ENCODE peak calls at places on chromosomes 7 and 10, in nine cellular contexts. One of them, this sample, is unnamed.

GRCh38 chr10:60377955-60378354 is 11.7 kb downstream of the ANK3 start:
- DNase-seq in IMR-90: peak
- DNase-seq in tibial nerve: no peak
- DNase-seq in stomach: no peak
- DNase-seq in uterus: no peak
- DNase-seq in body of pancreas: no peak
- DNase-seq in A549: no peak
- DNase-seq in gastrocnemius medialis: no peak
- DNase-seq in right lobe of liver: no peak
- DNase-seq in this sample: no peak

GRCh38 chr10:50373821-50374501 is 122.6 kb upstream of the ASAH2 start:
- DNase-seq in A549: no peak
- DNase-seq in tibial nerve: no peak
- DNase-seq in gastrocnemius medialis: no peak
- DNase-seq in right lobe of liver: no peak
- DNase-seq in uterus: no peak
- DNase-seq in IMR-90: peak
- DNase-seq in stomach: no peak
- DNase-seq in body of pancreas: no peak
- DNase-seq in this sample: no peak

GRCh38 chr10:64731016-64731415 is 1209.8 kb downstream of the REEP3 start:
- DNase-seq in right lobe of liver: no peak
- DNase-seq in stomach: no peak
- DNase-seq in gastrocnemius medialis: no peak
- DNase-seq in A549: no peak
- DNase-seq in tibial nerve: no peak
- DNase-seq in body of pancreas: no peak
- DNase-seq in uterus: no peak
- DNase-seq in IMR-90: no peak
- DNase-seq in this sample: no peak

GRCh38 chr10:35746004-35746403 is 103.9 kb upstream of the FZD8 start:
- DNase-seq in body of pancreas: no peak
- DNase-seq in gastrocnemius medialis: no peak
- DNase-seq in IMR-90: no peak
- DNase-seq in uterus: no peak
- DNase-seq in tibial nerve: no peak
- DNase-seq in right lobe of liver: no peak
- DNase-seq in stomach: no peak
- DNase-seq in A549: no peak
- DNase-seq in this sample: no peak

GRCh38 chr7:24827589-24827988 is 70.3 kb upstream of the GSDME start:
- DNase-seq in IMR-90: peak
- DNase-seq in body of pancreas: no peak
- DNase-seq in A549: no peak
- DNase-seq in uterus: no peak
- DNase-seq in right lobe of liver: no peak
- DNase-seq in tibial nerve: no peak
- DNase-seq in stomach: no peak
- DNase-seq in gastrocnemius medialis: no peak
- DNase-seq in this sample: no peak

GRCh38 chr10:80488539-80489066 is 34.5 kb downstream of the TSPAN14 start:
- DNase-seq in right lobe of liver: no peak
- DNase-seq in tibial nerve: no peak
- DNase-seq in body of pancreas: no peak
- DNase-seq in IMR-90: no peak
- DNase-seq in A549: no peak
- DNase-seq in uterus: no peak
- DNase-seq in stomach: peak
- DNase-seq in gastrocnemius medialis: no peak
- DNase-seq in this sample: no peak

GRCh38 chr10:21060626-21061025 is 163.5 kb upstream of the NEBL start:
- DNase-seq in stomach: no peak
- DNase-seq in body of pancreas: no peak
- DNase-seq in uterus: no peak
- DNase-seq in A549: no peak
- DNase-seq in tibial nerve: no peak
- DNase-seq in gastrocnemius medialis: no peak
- DNase-seq in right lobe of liver: no peak
- DNase-seq in IMR-90: no peak
- DNase-seq in this sample: no peak

GRCh38 chr10:29949411-29950011 is 109.9 kb downstream of the JCAD start:
- DNase-seq in IMR-90: peak
- DNase-seq in stomach: no peak
- DNase-seq in uterus: no peak
- DNase-seq in right lobe of liver: no peak
- DNase-seq in body of pancreas: no peak
- DNase-seq in tibial nerve: no peak
- DNase-seq in gastrocnemius medialis: no peak
- DNase-seq in A549: peak
- DNase-seq in this sample: no peak

GRCh38 chr10:46263831-46264268 is 22.9 kb upstream of the ANTXRL start:
- DNase-seq in tibial nerve: no peak
- DNase-seq in stomach: peak
- DNase-seq in uterus: no peak
- DNase-seq in IMR-90: no peak
- DNase-seq in right lobe of liver: no peak
- DNase-seq in gastrocnemius medialis: no peak
- DNase-seq in body of pancreas: no peak
- DNase-seq in A549: no peak
- DNase-seq in this sample: no peak

GRCh38 chr10:124676416-124677062 is 67.6 kb downstream of the FAM53B start:
- DNase-seq in uterus: no peak
- DNase-seq in A549: no peak
- DNase-seq in right lobe of liver: peak
- DNase-seq in gastrocnemius medialis: no peak
- DNase-seq in tibial nerve: no peak
- DNase-seq in IMR-90: no peak
- DNase-seq in body of pancreas: no peak
- DNase-seq in stomach: no peak
- DNase-seq in this sample: peak

GRCh38 chr7:93053946-93054943 is 63.5 kb downstream of the SAMD9 start:
- DNase-seq in IMR-90: no peak
- DNase-seq in tibial nerve: no peak
- DNase-seq in uterus: no peak
- DNase-seq in A549: no peak
- DNase-seq in gastrocnemius medialis: no peak
- DNase-seq in stomach: no peak
- DNase-seq in body of pancreas: no peak
- DNase-seq in right lobe of liver: no peak
- DNase-seq in this sample: no peak

GRCh38 chr7:93054975-93055374 is 62.8 kb downstream of the SAMD9 start:
- DNase-seq in stomach: no peak
- DNase-seq in gastrocnemius medialis: no peak
- DNase-seq in body of pancreas: no peak
- DNase-seq in IMR-90: no peak
- DNase-seq in right lobe of liver: no peak
- DNase-seq in A549: no peak
- DNase-seq in tibial nerve: no peak
- DNase-seq in uterus: no peak
- DNase-seq in this sample: no peak

GRCh38 chr7:93053209-93053945 is 64.4 kb downstream of the SAMD9 start:
- DNase-seq in IMR-90: no peak
- DNase-seq in body of pancreas: no peak
- DNase-seq in stomach: no peak
- DNase-seq in A549: no peak
- DNase-seq in tibial nerve: no peak
- DNase-seq in gastrocnemius medialis: no peak
- DNase-seq in right lobe of liver: no peak
- DNase-seq in uterus: no peak
- DNase-seq in this sample: no peak

GRCh38 chr7:93051660-93052059 is 66.1 kb downstream of the SAMD9 start:
- DNase-seq in A549: no peak
- DNase-seq in gastrocnemius medialis: no peak
- DNase-seq in tibial nerve: no peak
- DNase-seq in right lobe of liver: no peak
- DNase-seq in stomach: no peak
- DNase-seq in IMR-90: no peak
- DNase-seq in body of pancreas: no peak
- DNase-seq in uterus: no peak
- DNase-seq in this sample: no peak

DNA sequence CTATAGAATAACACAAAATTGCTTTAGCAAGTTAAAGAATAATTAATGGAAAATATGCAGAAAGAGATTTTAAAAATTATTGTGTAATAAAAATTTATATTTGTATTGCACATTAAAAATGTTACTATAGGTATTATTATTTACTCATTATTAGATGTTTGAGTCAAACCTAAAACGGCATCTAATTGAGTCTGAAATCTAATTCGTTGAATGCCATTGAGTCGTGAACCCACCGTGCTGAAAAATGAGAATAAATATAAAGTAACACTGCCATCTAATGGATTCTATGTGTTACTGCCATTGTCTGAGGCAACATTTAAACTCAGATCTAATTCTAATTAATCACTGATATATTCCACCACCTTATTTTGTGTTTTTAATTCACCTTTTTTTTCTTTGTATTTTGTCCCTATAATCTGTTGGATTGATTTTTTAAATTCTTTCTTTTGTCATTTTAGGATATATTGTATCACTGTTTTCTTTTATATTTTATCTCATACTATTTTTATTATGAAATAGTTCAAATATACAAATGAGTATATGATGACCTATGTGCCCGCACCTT is 62.2 kb downstream of the SAMD9 start:
- DNase-seq in tibial nerve: no peak
- DNase-seq in gastrocnemius medialis: no peak
- DNase-seq in uterus: no peak
- DNase-seq in stomach: no peak
- DNase-seq in body of pancreas: no peak
- DNase-seq in IMR-90: peak
- DNase-seq in right lobe of liver: no peak
- DNase-seq in A549: peak
- DNase-seq in this sample: no peak
- TF ChIP-seq CTCF in tibial nerve: peak
- TF ChIP-seq CTCF in gastrocnemius medialis: peak
- TF ChIP-seq CTCF in uterus: peak
- TF ChIP-seq CTCF in stomach: no peak
- TF ChIP-seq CTCF in body of pancreas: peak
- TF ChIP-seq CTCF in IMR-90: peak
- TF ChIP-seq CTCF in right lobe of liver: peak
- TF ChIP-seq CTCF in A549: peak
- TF ChIP-seq CTCF in this sample: peak

DNA sequence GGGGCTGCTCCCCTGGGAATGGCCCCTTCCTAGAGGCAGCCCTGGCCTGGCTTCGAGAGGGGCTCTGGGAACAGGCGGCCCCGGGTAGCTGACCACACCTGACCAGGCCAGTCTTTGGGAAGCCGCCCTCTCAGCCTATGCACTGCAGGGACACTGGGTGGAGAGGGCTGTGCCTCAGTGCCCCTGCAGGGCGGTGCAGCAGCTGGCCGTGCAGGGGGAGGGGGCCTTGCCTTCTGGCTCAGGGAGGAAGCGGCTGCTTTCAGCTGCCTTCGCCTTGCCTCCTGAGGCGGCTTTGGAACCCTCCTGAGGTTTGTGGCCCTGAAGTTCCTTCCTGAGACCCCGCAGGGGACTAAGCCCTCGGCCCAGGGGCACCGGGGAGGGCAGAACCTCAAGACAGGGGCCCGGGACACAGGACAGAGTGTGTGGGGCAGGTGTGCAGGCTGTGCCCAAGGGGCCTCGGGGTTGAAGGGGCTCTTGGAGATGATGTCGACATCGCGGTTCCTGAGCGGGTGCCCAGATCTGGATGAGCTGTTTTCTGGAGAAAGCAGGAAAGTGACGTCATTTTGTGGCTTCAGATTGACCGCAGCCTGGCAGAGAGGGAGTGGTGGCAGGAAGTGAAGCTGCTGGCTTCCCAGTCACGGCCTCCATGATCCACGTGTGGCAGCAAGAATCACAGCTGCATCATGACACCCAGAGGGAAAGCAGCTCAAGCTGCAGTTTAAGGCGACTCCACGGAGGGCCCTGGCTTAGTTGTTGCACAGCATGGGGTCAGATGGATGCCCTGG is 17.7 kb downstream of the ADAM8 start:
- DNase-seq in right lobe of liver: peak
- DNase-seq in tibial nerve: peak
- DNase-seq in gastrocnemius medialis: peak
- DNase-seq in A549: peak
- DNase-seq in IMR-90: peak
- DNase-seq in stomach: peak
- DNase-seq in uterus: peak
- DNase-seq in body of pancreas: peak
- DNase-seq in this sample: peak
- TF ChIP-seq POLR2A in right lobe of liver: peak
- TF ChIP-seq POLR2A in tibial nerve: peak
- TF ChIP-seq POLR2A in gastrocnemius medialis: peak
- TF ChIP-seq POLR2A in A549: no peak
- TF ChIP-seq POLR2A in IMR-90: no peak
- TF ChIP-seq POLR2A in stomach: no peak
- TF ChIP-seq POLR2A in uterus: no peak
- TF ChIP-seq POLR2A in body of pancreas: no peak
- TF ChIP-seq POLR2A in this sample: no peak

GRCh38 chr10:76184647-76185046 is 753.2 kb downstream of the LRMDA start:
- DNase-seq in right lobe of liver: no peak
- DNase-seq in body of pancreas: no peak
- DNase-seq in uterus: no peak
- DNase-seq in IMR-90: no peak
- DNase-seq in gastrocnemius medialis: no peak
- DNase-seq in A549: no peak
- DNase-seq in stomach: no peak
- DNase-seq in tibial nerve: no peak
- DNase-seq in this sample: no peak

GRCh38 chr10:76191371-76191770 is 759.9 kb downstream of the LRMDA start:
- DNase-seq in tibial nerve: no peak
- DNase-seq in body of pancreas: no peak
- DNase-seq in stomach: no peak
- DNase-seq in A549: no peak
- DNase-seq in right lobe of liver: no peak
- DNase-seq in IMR-90: no peak
- DNase-seq in uterus: no peak
- DNase-seq in gastrocnemius medialis: no peak
- DNase-seq in this sample: no peak

GRCh38 chr10:76179806-76180205 is 748.4 kb downstream of the LRMDA start:
- DNase-seq in A549: no peak
- DNase-seq in uterus: no peak
- DNase-seq in IMR-90: no peak
- DNase-seq in stomach: no peak
- DNase-seq in tibial nerve: no peak
- DNase-seq in gastrocnemius medialis: no peak
- DNase-seq in right lobe of liver: no peak
- DNase-seq in body of pancreas: no peak
- DNase-seq in this sample: no peak

GRCh38 chr10:76190871-76191270 is 759.4 kb downstream of the LRMDA start:
- DNase-seq in tibial nerve: no peak
- DNase-seq in uterus: no peak
- DNase-seq in body of pancreas: no peak
- DNase-seq in gastrocnemius medialis: no peak
- DNase-seq in right lobe of liver: no peak
- DNase-seq in A549: no peak
- DNase-seq in stomach: no peak
- DNase-seq in IMR-90: no peak
- DNase-seq in this sample: no peak

GRCh38 chr10:76185476-76186255 is 754.2 kb downstream of the LRMDA start:
- DNase-seq in tibial nerve: no peak
- DNase-seq in uterus: no peak
- DNase-seq in A549: no peak
- DNase-seq in IMR-90: no peak
- DNase-seq in gastrocnemius medialis: no peak
- DNase-seq in stomach: no peak
- DNase-seq in right lobe of liver: no peak
- DNase-seq in body of pancreas: no peak
- DNase-seq in this sample: no peak
- H3K27ac ChIP-seq in tibial nerve: no peak
- H3K27ac ChIP-seq in uterus: peak
- H3K27ac ChIP-seq in A549: no peak
- H3K27ac ChIP-seq in IMR-90: no peak
- H3K27ac ChIP-seq in gastrocnemius medialis: no peak
- H3K27ac ChIP-seq in stomach: no peak
- H3K27ac ChIP-seq in right lobe of liver: no peak
- H3K27ac ChIP-seq in body of pancreas: peak
- H3K27ac ChIP-seq in this sample: no peak

GRCh38 chr10:77606751-77607150 is 30.9 kb downstream of the KCNMA1 start:
- DNase-seq in body of pancreas: no peak
- DNase-seq in stomach: no peak
- DNase-seq in IMR-90: no peak
- DNase-seq in uterus: no peak
- DNase-seq in A549: no peak
- DNase-seq in tibial nerve: no peak
- DNase-seq in right lobe of liver: no peak
- DNase-seq in gastrocnemius medialis: no peak
- DNase-seq in this sample: no peak
- TF ChIP-seq CTCF in body of pancreas: no peak
- TF ChIP-seq CTCF in stomach: no peak
- TF ChIP-seq CTCF in IMR-90: no peak
- TF ChIP-seq CTCF in uterus: no peak
- TF ChIP-seq CTCF in A549: no peak
- TF ChIP-seq CTCF in tibial nerve: no peak
- TF ChIP-seq CTCF in right lobe of liver: no peak
- TF ChIP-seq CTCF in gastrocnemius medialis: no peak
- TF ChIP-seq CTCF in this sample: no peak